ENCODE peak calls at places on chromosomes 16 and 17, in five cellular contexts. B is hippocampal formation; X is effector CD8-positive, alpha-beta T cell; Q is T-helper 1 cell; Y is left ventricle myocardium inferior. O is an unnamed sample.

GRCh38 chr17:50339381-50339780 is 6.5 kb upstream of the XYLT2 start:
- DNase-seq in Q (no peak), Y (no peak), X (no peak), B (no peak), O (no peak)

GRCh38 chr16:10202650-10203049 is 20.4 kb upstream of the GRIN2A start:
- DNase-seq in X (no peak), Y (no peak), B (no peak), Q (no peak), O (no peak)

GRCh38 chr17:82065638-82066303 is at the start of gene DUS1L:
- DNase-seq in X (peak; percentile 40), B (peak; percentile 55), Y (peak; percentile 74), Q (peak; percentile 76), O (peak; percentile 63)

GRCh38 chr17:55601874-55602364 is 90.7 kb upstream of the SMIM36 start:
- DNase-seq in X (no peak), Q (peak; percentile 10), B (no peak), Y (no peak), O (peak; percentile 19)

GRCh38 chr17:40290629-40291296 is 3.1 kb downstream of the CDC6 start:
- DNase-seq in B (no peak), Y (no peak), X (no peak), Q (peak; percentile 62), O (peak; percentile 49)

GRCh38 chr16:56109205-56109604 is 82.1 kb upstream of the GNAO1 start:
- DNase-seq in Q (no peak), Y (no peak), X (no peak), B (peak; percentile 3), O (no peak)

GRCh38 chr17:1073241-1073962 is 76.5 kb downstream of the TIMM22 start:
- DNase-seq in X (no peak), Y (no peak), Q (no peak), B (no peak), O (peak; percentile 79)

GRCh38 chr17:15404116-15404730 is 62.8 kb upstream of the TEKT3 start:
- DNase-seq in Q (no peak), X (no peak), B (no peak), Y (no peak), O (peak; percentile 85)

GRCh38 chr16:72406390-72406789 is 234.4 kb upstream of the PMFBP1 start:
- DNase-seq in Y (no peak), B (no peak), X (no peak), Q (no peak), O (no peak)

GRCh38 chr16:89491238-89491869 is 993 bp upstream of the ANKRD11 start:
- DNase-seq in Q (no peak), X (no peak), B (no peak), Y (no peak), O (no peak)

GRCh38 chr17:78173025-78173715 is 4.8 kb downstream of the SYNGR2 start:
- DNase-seq in X (no peak), Q (peak; percentile 76), Y (no peak), B (no peak), O (no peak)

GRCh38 chr17:34556384-34556783 is 23.0 kb upstream of the TMEM132E start:
- DNase-seq in Y (no peak), Q (no peak), X (no peak), B (no peak), O (peak; percentile 56)

GRCh38 chr16:11056989-11057645 is 112.8 kb downstream of the CLEC16A start:
- DNase-seq in Y (no peak), X (no peak), Q (no peak), B (no peak), O (no peak)

GRCh38 chr16:29745853-29746345 is at the start of gene C16orf54:
- DNase-seq in Y (peak; percentile 70), B (peak; percentile 15), Q (peak; percentile 96), X (peak; percentile 85), O (no peak)

GRCh38 chr17:7854851-7855642 is at the start of gene TMEM88:
- DNase-seq in Y (peak; percentile 47), B (no peak), X (no peak), Q (no peak), O (no peak)

GRCh38 chr16:1960665-1961630 is 1.6 kb downstream of the NDUFB10 start:
- DNase-seq in X (no peak), Q (peak; percentile 42), B (no peak), Y (no peak), O (peak; percentile 49)

GRCh38 chr17:66354472-66354871 is 52.1 kb downstream of the PRKCA start:
- DNase-seq in Q (no peak), Y (no peak), X (no peak), B (no peak), O (no peak)

GRCh38 chr16:56780646-56781045 is 50.7 kb downstream of the NUP93 start:
- DNase-seq in Q (peak; percentile 34), B (no peak), Y (no peak), X (no peak), O (no peak)

GRCh38 chr16:56724191-56724590 is 5.7 kb upstream of the NUP93 start:
- DNase-seq in B (no peak), X (no peak), Y (no peak), Q (no peak), O (no peak)

GRCh38 chr16:11554054-11554453 is 32.7 kb downstream of the LITAF start:
- DNase-seq in B (no peak), Q (no peak), Y (no peak), X (no peak), O (no peak)

GRCh38 chr16:66521951-66522771 is 27.8 kb downstream of the TK2 start:
- DNase-seq in Q (peak; percentile 98), B (peak; percentile 28), Y (peak; percentile 31), X (no peak), O (peak; percentile 62)

GRCh38 chr17:65914784-65915342 is 277.1 kb downstream of the CEP112 start:
- DNase-seq in B (no peak), X (no peak), Y (no peak), Q (peak; percentile 63), O (no peak)

GRCh38 chr17:42698736-42699414 is 16.5 kb downstream of the CNTNAP1 start:
- DNase-seq in Q (no peak), B (no peak), Y (peak; percentile 28), X (no peak), O (peak; percentile 75)

GRCh38 chr16:24890746-24891145 is 45.0 kb downstream of the SLC5A11 start:
- DNase-seq in Y (no peak), X (no peak), B (no peak), Q (no peak), O (peak; percentile 25)

GRCh38 chr16:70685938-70686375 is at the start of gene MTSS2:
- DNase-seq in B (peak; percentile 74), Y (peak; percentile 87), Q (no peak), X (peak; percentile 16), O (peak; percentile 82)

GRCh38 chr17:78316867-78317816 is 42.7 kb downstream of the SOCS3 start:
- DNase-seq in Q (no peak), B (no peak), X (no peak), Y (no peak), O (peak; percentile 53)

GRCh38 chr16:58393138-58393504 is 850 bp downstream of the GINS3 start:
- DNase-seq in Q (no peak), X (no peak), Y (no peak), B (no peak), O (peak; percentile 58)

GRCh38 chr17:69418535-69418934 is 4.0 kb downstream of the MAP2K6 start:
- DNase-seq in Q (no peak), B (no peak), Y (no peak), X (no peak), O (no peak)

GRCh38 chr17:37820313-37821024 is 75.6 kb upstream of the HNF1B start:
- DNase-seq in Y (no peak), X (no peak), Q (no peak), B (no peak), O (no peak)

GRCh38 chr17:47727704-47728036 is 5.4 kb upstream of the TBX21 start:
- DNase-seq in Q (no peak), X (no peak), Y (no peak), B (no peak), O (peak; percentile 38)

GRCh38 chr16:50778284-50779163 is 36.6 kb downstream of the CYLD start:
- DNase-seq in B (no peak), Q (peak; percentile 15), X (no peak), Y (no peak), O (no peak)

GRCh38 chr16:76705883-76706282 is 428.7 kb downstream of the CNTNAP4 start:
- DNase-seq in B (no peak), Y (no peak), X (no peak), Q (no peak), O (no peak)

GRCh38 chr16:12289175-12290063 is 312.9 kb downstream of the SNX29 start:
- DNase-seq in X (no peak), Q (no peak), Y (no peak), B (no peak), O (no peak)